ENCODE peak calls at places on chromosomes 2 and 18, in five cellular contexts. Y is activated B cell treated with CpG ODN at 0.5 μM for 24 hours; A is mucosa of gallbladder; B is central memory CD4-positive, alpha-beta T cell; W is SIG-M5. G is an unnamed sample.

GRCh38 chr2:46858697-46859080 is 56.9 kb downstream of the MCFD2 start:
- DNase-seq in Y (no peak), A (no peak), B (no peak), W (no peak), G (no peak)

GRCh38 chr2:71700880-71701397 is 247.6 kb downstream of the DYSF start:
- DNase-seq in Y (no peak), A (no peak), B (no peak), W (no peak), G (no peak)

GRCh38 chr2:238644095-238645081 is 203.5 kb upstream of the TWIST2 start:
- DNase-seq in Y (no peak), A (no peak), B (no peak), W (no peak), G (no peak)

GRCh38 chr18:5040476-5040875 is 156.6 kb downstream of the AKAIN1 start:
- DNase-seq in Y (no peak), A (no peak), B (no peak), W (no peak), G (no peak)

GRCh38 chr2:151827564-151828142 is 568 bp downstream of the ARL5A start:
- DNase-seq in Y (no peak), A (no peak), B (peak; percentile 22), W (no peak), G (peak; percentile 16)

GRCh38 chr2:96954490-96954846 is 31.9 kb downstream of the FAM178B start:
- DNase-seq in Y (no peak), A (no peak), B (peak; percentile 25), W (no peak), G (no peak)

GRCh38 chr2:190357596-190357995 is 14.2 kb downstream of the INPP1 start:
- DNase-seq in Y (no peak), A (no peak), B (no peak), W (no peak), G (no peak)

GRCh38 chr18:79395308-79395640 is 456 bp upstream of the NFATC1 start:
- DNase-seq in Y (no peak), A (no peak), B (no peak), W (no peak), G (no peak)

GRCh38 chr18:80009661-80010550 is 21.5 kb upstream of the TXNL4A start:
- DNase-seq in Y (no peak), A (peak; percentile 84), B (no peak), W (no peak), G (no peak)

GRCh38 chr2:106664669-106665068 is 177.5 kb downstream of the CD8B2 start:
- DNase-seq in Y (no peak), A (no peak), B (no peak), W (no peak), G (no peak)

GRCh38 chr2:65165595-65165994 is 35.7 kb upstream of the RAB1A start:
- DNase-seq in Y (no peak), A (no peak), B (no peak), W (peak; percentile 12), G (no peak)

GRCh38 chr2:187586091-187586632 is 31.9 kb upstream of the TFPI start:
- DNase-seq in Y (no peak), A (no peak), B (no peak), W (no peak), G (no peak)

GRCh38 chr2:217520361-217521010 is 482.3 kb downstream of the TNS1 start:
- DNase-seq in Y (no peak), A (no peak), B (no peak), W (no peak), G (no peak)

GRCh38 chr2:44171018-44171417 is 2.3 kb downstream of the PPM1B start:
- DNase-seq in Y (no peak), A (no peak), B (no peak), W (no peak), G (no peak)

GRCh38 chr18:52409732-52410131 is 69.7 kb downstream of the DCC start:
- DNase-seq in Y (no peak), A (no peak), B (no peak), W (no peak), G (no peak)

GRCh38 chr2:209696836-209697711 is 74.6 kb upstream of the UNC80 start:
- DNase-seq in Y (no peak), A (no peak), B (no peak), W (no peak), G (no peak)

GRCh38 chr2:177147093-177147694 is 65.4 kb upstream of the HNRNPA3 start:
- DNase-seq in Y (no peak), A (no peak), B (peak; percentile 34), W (no peak), G (no peak)

GRCh38 chr2:64537991-64538390 is 13.9 kb downstream of the AFTPH start:
- DNase-seq in Y (no peak), A (no peak), B (no peak), W (no peak), G (no peak)

GRCh38 chr2:9548506-9548905 is 7.1 kb downstream of the ADAM17 start:
- DNase-seq in Y (no peak), A (no peak), B (no peak), W (no peak), G (no peak)

GRCh38 chr2:2588777-2589176 is 257.7 kb upstream of the MYT1L start:
- DNase-seq in Y (no peak), A (no peak), B (no peak), W (no peak), G (no peak)

GRCh38 chr2:174752403-174753037 is 11.8 kb downstream of the CHRNA1 start:
- DNase-seq in Y (no peak), A (no peak), B (peak; percentile 73), W (no peak), G (no peak)

G was measured in activated CD8-positive, alpha-beta memory T cell treated with anti-CD3 and anti-CD28 coated beads for 48 hours.